ENCODE peak calls at places on chromosomes 16 and 17, in five cellular contexts. M is HS-27A; G is adrenal gland; J is effector memory CD8-positive, alpha-beta T cell; Y is HEK293T. P is an unnamed sample.

GRCh38 chr17:9150407-9151090 is 129.2 kb downstream of the NTN1 start:
- DNase-seq in M (no peak), G (no peak), J (no peak), Y (no peak), P (no peak)

GRCh38 chr17:28045304-28045703 is 2.8 kb downstream of the NLK start:
- DNase-seq in M (no peak), G (no peak), J (no peak), Y (no peak), P (no peak)

GRCh38 chr16:84562174-84562815 is 55.6 kb downstream of the COTL1 start:
- DNase-seq in M (no peak), G (no peak), J (no peak), Y (no peak), P (no peak)

GRCh38 chr16:83940157-83940556 is 12.9 kb upstream of the OSGIN1 start:
- DNase-seq in M (no peak), G (no peak), J (no peak), Y (no peak), P (no peak)

GRCh38 chr16:56950881-56951771 is 10.6 kb upstream of the CETP start:
- DNase-seq in M (no peak), G (peak), J (peak), Y (peak), P (no peak)

GRCh38 chr17:55366020-55366481 is 55.6 kb downstream of the MMD start:
- DNase-seq in M (no peak), G (no peak), J (no peak), Y (no peak), P (no peak)

GRCh38 chr17:27354491-27355081 is 60.7 kb downstream of the WSB1 start:
- DNase-seq in M (no peak), G (no peak), J (no peak), Y (no peak), P (no peak)

GRCh38 chr17:75549246-75550138 is 24.0 kb downstream of the LLGL2 start:
- DNase-seq in M (no peak), G (no peak), J (no peak), Y (peak), P (no peak)

GRCh38 chr17:17741346-17742023 is 60.2 kb downstream of the RAI1 start:
- DNase-seq in M (no peak), G (peak), J (no peak), Y (no peak), P (no peak)

GRCh38 chr17:28871056-28871579 is 16.3 kb downstream of the ERAL1 start:
- DNase-seq in M (no peak), G (no peak), J (no peak), Y (no peak), P (no peak)

GRCh38 chr16:14353340-14353739 is 276.7 kb downstream of the PARN start:
- DNase-seq in M (no peak), G (no peak), J (no peak), Y (no peak), P (no peak)

GRCh38 chr16:73228649-73229048 is 180.7 kb upstream of the ZFHX3 start:
- DNase-seq in M (peak), G (no peak), J (no peak), Y (no peak), P (peak)

GRCh38 chr16:50172195-50172922 is 19.3 kb downstream of the TENT4B start:
- DNase-seq in M (no peak), G (no peak), J (no peak), Y (no peak), P (no peak)

GRCh38 chr17:81814748-81815645 is 11.0 kb downstream of the GCGR start:
- DNase-seq in M (no peak), G (peak), J (no peak), Y (no peak), P (no peak)

GRCh38 chr16:70529051-70529777 is 5.6 kb downstream of the SF3B3 start:
- DNase-seq in M (no peak), G (no peak), J (no peak), Y (no peak), P (peak)

GRCh38 chr17:68462381-68463210 is 5.3 kb upstream of the WIPI1 start:
- DNase-seq in M (no peak), G (peak), J (peak), Y (peak), P (peak)

GRCh38 chr17:21196126-21196525 is 17.8 kb downstream of the TMEM11 start:
- DNase-seq in M (no peak), G (no peak), J (no peak), Y (no peak), P (no peak)

P was measured in HS-5.